ENCODE peak calls at places on chromosomes 16 and 17, in ten cellular contexts. O, W, I, S, K, G, V, Y, M and B are unnamed samples. For H3K4me1, the result is how much of the 10 kb centered on the place peaks cover.

GRCh38 chr16:47260496-47260895 is 116.8 kb upstream of the NETO2 start:
- DNase-seq in O (no peak), W (no peak), I (no peak), S (no peak), K (no peak), G (no peak), V (no peak), Y (no peak), M (no peak), B (no peak)

GRCh38 chr17:68601565-68602266 is 549 bp upstream of the FAM20A start:
- DNase-seq in O (no peak), W (no peak), I (no peak), S (no peak), K (no peak), G (no peak), V (peak), Y (no peak), M (no peak), B (no peak)

GRCh38 chr16:239948-240277 is 5.3 kb downstream of the FAM234A start:
- DNase-seq in O (peak), W (no peak), I (no peak), S (no peak), K (no peak), G (no peak), V (no peak), Y (no peak), M (no peak), B (no peak)

GRCh38 chr16:88773812-88774291 is 11.2 kb downstream of the PIEZO1 start:
- DNase-seq in O (peak), W (no peak), I (peak), S (peak), K (peak), G (no peak), V (peak), Y (no peak), M (no peak), B (peak)

GRCh38 chr16:534089-534635 is 6.7 kb downstream of the CAPN15 start:
- DNase-seq in O (no peak), W (no peak), I (no peak), S (no peak), K (no peak), G (no peak), V (no peak), Y (no peak), M (no peak), B (no peak)

GRCh38 chr17:58388302-58389190 is 28.8 kb downstream of the RNF43 start:
- DNase-seq in O (no peak), W (no peak), I (peak), S (no peak), K (peak), G (peak), V (peak), Y (no peak), M (no peak), B (no peak)

GRCh38 chr16:87140211-87141200 is 176.7 kb downstream of the C16orf95 start:
- DNase-seq in O (no peak), W (no peak), I (no peak), S (no peak), K (no peak), G (no peak), V (no peak), Y (no peak), M (no peak), B (no peak)

GRCh38 chr16:70805380-70805779 is 4.4 kb upstream of the VAC14 start:
- DNase-seq in O (no peak), W (no peak), I (no peak), S (no peak), K (no peak), G (no peak), V (no peak), Y (no peak), M (no peak), B (no peak)

GRCh38 chr17:1002771-1003555 is 6.0 kb downstream of the TIMM22 start:
- DNase-seq in O (no peak), W (no peak), I (peak), S (no peak), K (no peak), G (no peak), V (no peak), Y (no peak), M (no peak), B (no peak)

GRCh38 chr16:26665166-26665939 is 401.4 kb upstream of the C16orf82 start:
- DNase-seq in O (no peak), W (no peak), I (no peak), S (no peak), K (no peak), G (no peak), V (no peak), Y (no peak), M (no peak), B (no peak)

GRCh38 chr16:69465083-69465721 is 40.8 kb downstream of the CYB5B start:
- DNase-seq in O (no peak), W (no peak), I (peak), S (no peak), K (no peak), G (no peak), V (peak), Y (no peak), M (no peak), B (no peak)

GRCh38 chr17:40113110-40113960 is 8.4 kb upstream of the MSL1 start:
- DNase-seq in O (peak), W (peak), I (peak), S (peak), K (peak), G (peak), V (peak), Y (peak), M (peak), B (peak)
- H3K4me1 ChIP-seq in O (half or more), W (under half), I (under half), S (under half), K (half or more), G (under half), V (under half), Y (under half), M (under half), B (under half)

DNA sequence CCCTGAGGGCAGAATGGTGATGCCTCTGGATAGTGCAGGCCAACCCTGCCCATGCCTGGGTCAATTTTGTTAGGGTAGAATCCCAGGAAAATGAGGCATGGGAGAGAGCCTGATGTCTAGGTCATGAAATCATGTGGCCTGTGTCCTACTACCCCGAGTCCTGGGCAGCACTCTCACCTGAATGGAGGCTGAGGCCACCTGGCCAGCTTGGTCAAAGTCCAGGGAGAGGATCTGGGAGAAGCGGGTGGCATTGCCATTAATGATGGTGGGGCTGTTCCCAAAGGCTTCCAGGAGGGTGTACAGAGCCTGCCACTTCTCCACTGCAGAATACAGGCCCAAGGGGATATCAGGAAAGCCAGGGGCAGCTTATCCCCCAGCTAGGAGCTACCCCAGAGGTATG is 59.8 kb downstream of the MYO18A start:
- DNase-seq in O (no peak), W (no peak), I (no peak), S (no peak), K (no peak), G (no peak), V (no peak), Y (no peak), M (no peak), B (no peak)
- H3K9ac ChIP-seq in O (no peak), W (no peak), I (no peak), S (no peak), K (no peak), G (no peak), V (no peak), Y (no peak), M (no peak), B (no peak)

DNA sequence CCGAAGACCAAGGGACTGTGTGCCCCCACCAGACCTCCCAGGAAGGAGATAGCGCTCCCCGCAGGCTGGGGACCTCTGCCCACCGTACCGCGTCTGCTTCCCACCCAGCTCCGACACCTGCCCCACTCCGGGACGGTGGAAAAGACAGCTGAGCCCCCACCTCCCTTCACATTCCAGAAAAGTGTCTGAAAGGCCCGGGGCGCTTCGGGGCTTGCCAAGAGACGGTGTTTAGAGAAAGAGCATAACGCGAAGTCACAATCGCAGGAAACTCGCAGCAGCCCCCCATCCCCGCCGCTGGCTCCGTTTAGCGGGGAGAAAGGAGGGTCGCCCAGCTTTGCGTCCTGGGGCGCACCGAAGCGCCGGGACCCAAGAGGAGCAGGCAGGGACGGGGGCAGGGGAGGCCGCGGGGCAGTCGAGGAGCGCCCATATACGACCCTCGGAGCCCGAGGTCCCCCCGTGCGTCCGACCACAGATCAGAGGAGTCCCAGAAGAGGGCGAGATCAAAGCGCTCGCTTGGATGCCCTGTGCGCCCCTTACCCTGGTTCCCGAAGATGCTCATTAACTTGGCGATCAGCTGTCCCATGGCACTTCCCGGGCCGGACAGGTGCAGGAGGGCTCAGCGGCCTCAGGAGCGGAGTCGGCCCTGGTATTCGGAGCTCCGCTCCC is 650 bp downstream of the ARL5C start:
- DNase-seq in O (no peak), W (no peak), I (no peak), S (peak), K (no peak), G (no peak), V (no peak), Y (no peak), M (no peak), B (peak)
- H3K4me3 ChIP-seq in O (no peak), W (peak), I (peak), S (peak), K (no peak), G (peak), V (peak), Y (peak), M (no peak), B (peak)

DNA sequence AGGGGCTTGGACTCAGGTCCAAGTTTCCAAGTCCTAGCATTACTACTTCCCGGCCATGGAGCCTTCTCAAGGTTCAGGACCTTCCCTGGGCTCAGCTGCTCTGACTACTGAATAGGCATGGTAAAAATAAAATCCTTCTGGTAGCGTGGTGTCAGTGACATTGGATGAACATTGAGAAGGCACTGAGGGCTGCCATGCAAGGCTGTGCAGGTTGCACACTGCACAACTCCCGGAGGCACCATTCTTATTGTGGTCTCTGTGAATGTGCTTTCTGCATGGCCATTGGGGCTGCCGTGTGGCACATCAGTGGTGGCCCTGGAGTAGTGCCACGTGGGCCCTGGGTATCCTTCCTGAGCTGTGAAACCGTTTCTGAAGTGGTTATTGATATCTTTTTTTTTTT is 250.2 kb upstream of the CIBAR2 start:
- DNase-seq in O (no peak), W (no peak), I (no peak), S (no peak), K (no peak), G (no peak), V (no peak), Y (no peak), M (no peak), B (no peak)
- H3K4me1 ChIP-seq in O (under half), W (under half), I (under half), S (under half), K (under half), G (under half), V (under half), Y (under half), M (under half), B (under half)

GRCh38 chr17:72476575-72476986 is 355.8 kb downstream of the SOX9 start:
- DNase-seq in O (no peak), W (no peak), I (peak), S (peak), K (no peak), G (no peak), V (peak), Y (no peak), M (peak), B (peak)
- H3K9ac ChIP-seq in O (no peak), W (no peak), I (no peak), S (no peak), K (no peak), G (no peak), V (no peak), Y (no peak), M (no peak), B (no peak)